ENCODE peak calls at places on chromosomes 4 and X, in nine cellular contexts. E, V, B, J, M, A, Z, G and C are unnamed samples.

GRCh38 chrX:74104356-74105065 is 199.5 kb upstream of the ZCCHC13 start:
- DNase-seq in E (no peak), V (no peak), B (no peak), J (no peak), M (no peak), A (no peak), Z (no peak), G (no peak), C (no peak)

GRCh38 chrX:132292753-132293152 is 73.5 kb upstream of the RAP2C start:
- DNase-seq in E (peak), V (no peak), B (peak), J (no peak), M (no peak), A (peak), Z (no peak), G (peak), C (peak)

GRCh38 chrX:40468033-40468979 is 112.5 kb upstream of the ATP6AP2 start:
- DNase-seq in E (peak), V (no peak), B (peak), J (no peak), M (peak), A (peak), Z (no peak), G (no peak), C (peak)

GRCh38 chr4:69470561-69470960 is 25.1 kb downstream of the UGT2B4 start:
- DNase-seq in E (no peak), V (no peak), B (no peak), J (no peak), M (no peak), A (no peak), Z (no peak), G (no peak), C (no peak)

GRCh38 chr4:41214158-41215146 is at the start of gene APBB2:
- DNase-seq in E (peak), V (peak), B (peak), J (peak), M (peak), A (peak), Z (peak), G (peak), C (peak)

GRCh38 chr4:172982151-172982590 is 186.4 kb upstream of the GALNT7 start:
- DNase-seq in E (peak), V (no peak), B (peak), J (no peak), M (peak), A (peak), Z (no peak), G (peak), C (peak)

GRCh38 chrX:135015526-135016245 is 6.7 kb downstream of the RTL8B start:
- DNase-seq in E (no peak), V (no peak), B (no peak), J (no peak), M (no peak), A (no peak), Z (no peak), G (no peak), C (no peak)

GRCh38 chr4:48379587-48380140 is 38.3 kb downstream of the SLAIN2 start:
- DNase-seq in E (no peak), V (no peak), B (no peak), J (no peak), M (no peak), A (no peak), Z (no peak), G (no peak), C (no peak)

GRCh38 chr4:123408471-123409084 is 12.0 kb downstream of the SPRY1 start:
- DNase-seq in E (no peak), V (no peak), B (no peak), J (no peak), M (no peak), A (peak), Z (no peak), G (no peak), C (peak)

GRCh38 chr4:162209706-162210105 is 45.9 kb upstream of the FSTL5 start:
- DNase-seq in E (no peak), V (no peak), B (no peak), J (no peak), M (no peak), A (no peak), Z (no peak), G (no peak), C (no peak)
- H3K4me3 ChIP-seq in E (no peak), V (no peak), B (no peak), J (no peak), M (no peak), A (no peak), Z (no peak), G (no peak), C (no peak)

DNA sequence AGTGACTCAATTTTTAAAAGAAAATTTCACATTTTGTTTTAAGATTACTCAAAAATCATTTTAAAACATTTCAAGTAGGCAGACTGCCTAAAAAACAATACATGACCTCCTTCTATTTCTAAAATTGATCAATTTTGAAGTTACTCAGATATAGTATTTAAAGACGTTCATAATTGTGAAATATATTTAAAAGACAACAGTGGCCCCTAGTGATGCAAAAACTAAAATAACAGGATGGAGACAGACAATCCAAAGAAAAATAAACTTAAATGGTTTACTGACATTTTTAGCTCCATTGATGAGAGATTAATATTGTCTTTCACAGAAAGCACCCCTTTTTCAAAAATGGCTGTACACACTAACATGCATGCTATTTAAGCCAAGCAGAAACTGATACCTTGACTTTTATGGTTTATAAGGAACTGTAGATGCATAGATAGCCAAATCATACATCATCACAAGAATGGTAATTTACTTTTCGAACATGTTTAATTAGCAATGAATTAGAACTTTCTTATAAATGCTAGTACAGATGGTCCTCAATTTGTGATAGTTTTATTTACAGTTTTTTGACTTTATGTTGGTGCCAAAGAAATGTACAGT is 69.8 kb upstream of the FAT4 start:
- DNase-seq in E (no peak), V (no peak), B (peak), J (no peak), M (no peak), A (peak), Z (no peak), G (no peak), C (peak)
- TF ChIP-seq CTCF in E (no peak), V (no peak), B (peak), J (peak), M (peak), A (peak), Z (no peak), G (peak), C (peak)

GRCh38 chr4:110306363-110306762 is 107.9 kb upstream of the ELOVL6 start:
- DNase-seq in E (no peak), V (no peak), B (no peak), J (no peak), M (no peak), A (peak), Z (no peak), G (no peak), C (peak)
- H3K4me3 ChIP-seq in E (no peak), V (no peak), B (no peak), J (no peak), M (no peak), A (no peak), Z (no peak), G (no peak), C (no peak)

DNA sequence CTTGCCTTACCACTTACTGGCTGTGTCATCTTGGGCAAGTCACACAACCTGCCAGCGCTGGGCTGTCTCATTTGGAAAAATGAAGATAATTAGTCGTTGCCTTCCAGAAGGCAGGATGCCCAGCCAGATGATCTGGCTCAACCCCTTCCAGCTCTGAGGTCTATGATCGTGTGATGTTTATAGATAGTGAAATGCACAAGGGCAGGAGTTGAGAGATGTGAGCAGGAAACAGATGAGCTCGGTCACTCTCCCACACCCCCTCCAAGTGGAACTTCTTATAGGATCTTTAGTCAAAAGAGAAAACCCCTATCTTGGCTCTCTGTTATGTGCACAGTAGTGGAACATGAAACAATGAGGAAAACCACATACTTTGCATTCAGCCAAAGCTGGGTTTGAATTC is 336.8 kb upstream of the PPARGC1A start:
- DNase-seq in E (no peak), V (no peak), B (peak), J (peak), M (no peak), A (peak), Z (no peak), G (no peak), C (peak)
- TF ChIP-seq CTCF in E (no peak), V (no peak), B (no peak), J (no peak), M (no peak), A (no peak), Z (no peak), G (no peak), C (no peak)

DNA sequence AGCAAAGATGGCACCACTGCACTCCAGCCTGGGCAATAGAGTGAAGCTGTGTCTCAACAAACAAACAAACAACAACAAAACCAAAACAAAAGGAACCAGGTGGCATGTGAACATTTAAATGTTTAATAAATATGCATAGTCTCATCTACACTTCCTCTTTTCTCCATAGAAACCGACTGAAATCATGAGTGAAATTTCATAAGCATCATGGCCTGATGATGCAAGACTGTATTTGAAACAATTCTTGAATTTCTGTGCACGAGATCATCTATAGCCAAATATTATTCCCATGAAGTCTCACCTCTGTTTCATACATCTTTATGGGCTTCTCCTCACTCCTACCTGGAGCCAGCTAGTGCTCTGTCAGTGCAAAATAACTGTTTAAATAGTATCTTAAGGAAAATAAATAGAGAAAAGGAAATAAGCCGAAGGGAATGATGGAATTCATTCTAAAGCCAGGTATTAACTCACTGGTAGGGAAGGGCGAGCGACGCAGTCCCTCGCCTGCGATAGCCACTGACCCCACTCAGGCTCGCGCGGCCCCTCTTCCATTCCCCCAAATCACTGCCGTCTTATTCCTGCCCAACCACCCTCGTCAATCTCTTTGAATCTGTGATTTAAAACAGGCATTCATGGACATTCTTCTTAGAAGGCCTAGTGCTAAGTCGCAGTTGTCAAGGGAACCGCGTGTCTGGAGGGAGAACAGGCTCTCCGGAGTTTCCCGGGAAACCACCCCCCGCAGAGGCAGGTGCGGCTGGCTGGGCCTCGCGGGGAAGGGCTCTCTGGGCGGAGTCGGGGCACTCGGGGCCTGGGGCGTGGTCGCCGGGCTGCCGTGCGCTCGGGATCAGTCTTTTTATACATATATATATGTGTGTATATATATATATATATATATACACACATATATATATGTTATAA is 52.4 kb upstream of the TRIM2 start:
- DNase-seq in E (peak), V (no peak), B (no peak), J (peak), M (peak), A (peak), Z (no peak), G (no peak), C (peak)
- H3K4me3 ChIP-seq in E (no peak), V (no peak), B (no peak), J (no peak), M (peak), A (no peak), Z (no peak), G (no peak), C (no peak)